ENCODE peak calls at places on chromosomes 3 and 15, in ten cellular contexts. One of them, this sample, is unnamed.

GRCh38 chr15:77004189-77004588 is 9.3 kb downstream of the PSTPIP1 start:
- DNase-seq in NCI-H1092 treated with DMSO at 0.1 percent for 48 hours: no peak
- DNase-seq in DMS153: no peak
- DNase-seq in KBM-7: peak
- DNase-seq in posterior cingulate gyrus: no peak
- DNase-seq in sciatic nerve: peak
- DNase-seq in cardiac fibroblast: no peak
- DNase-seq in lower lobe of right lung: peak
- DNase-seq in ascending aorta: peak
- DNase-seq in nephron progenitor cell: no peak
- DNase-seq in this sample: no peak

GRCh38 chr15:64975390-64975789 is 14.3 kb downstream of the SPG21 start:
- DNase-seq in NCI-H1092 treated with DMSO at 0.1 percent for 48 hours: no peak
- DNase-seq in DMS153: no peak
- DNase-seq in KBM-7: no peak
- DNase-seq in posterior cingulate gyrus: no peak
- DNase-seq in sciatic nerve: no peak
- DNase-seq in cardiac fibroblast: no peak
- DNase-seq in lower lobe of right lung: no peak
- DNase-seq in ascending aorta: no peak
- DNase-seq in nephron progenitor cell: no peak
- DNase-seq in this sample: no peak

GRCh38 chr15:67118808-67119207 is 53.4 kb downstream of the SMAD3 start:
- DNase-seq in NCI-H1092 treated with DMSO at 0.1 percent for 48 hours: no peak
- DNase-seq in DMS153: no peak
- DNase-seq in KBM-7: no peak
- DNase-seq in posterior cingulate gyrus: no peak
- DNase-seq in sciatic nerve: no peak
- DNase-seq in cardiac fibroblast: no peak
- DNase-seq in lower lobe of right lung: no peak
- DNase-seq in ascending aorta: no peak
- DNase-seq in nephron progenitor cell: no peak
- DNase-seq in this sample: no peak

GRCh38 chr3:167876603-167877325 is 141.2 kb downstream of the SERPINI1 start:
- DNase-seq in NCI-H1092 treated with DMSO at 0.1 percent for 48 hours: no peak
- DNase-seq in DMS153: no peak
- DNase-seq in KBM-7: peak
- DNase-seq in posterior cingulate gyrus: no peak
- DNase-seq in sciatic nerve: no peak
- DNase-seq in cardiac fibroblast: peak
- DNase-seq in lower lobe of right lung: no peak
- DNase-seq in ascending aorta: no peak
- DNase-seq in nephron progenitor cell: no peak
- DNase-seq in this sample: no peak

GRCh38 chr3:172903642-172904041 is 153.1 kb downstream of the ECT2 start:
- DNase-seq in NCI-H1092 treated with DMSO at 0.1 percent for 48 hours: no peak
- DNase-seq in DMS153: no peak
- DNase-seq in KBM-7: no peak
- DNase-seq in posterior cingulate gyrus: no peak
- DNase-seq in sciatic nerve: no peak
- DNase-seq in cardiac fibroblast: no peak
- DNase-seq in lower lobe of right lung: no peak
- DNase-seq in ascending aorta: no peak
- DNase-seq in nephron progenitor cell: no peak
- DNase-seq in this sample: no peak

GRCh38 chr3:110593749-110594148 is 477.9 kb upstream of the NECTIN3 start:
- DNase-seq in NCI-H1092 treated with DMSO at 0.1 percent for 48 hours: no peak
- DNase-seq in DMS153: no peak
- DNase-seq in KBM-7: no peak
- DNase-seq in posterior cingulate gyrus: no peak
- DNase-seq in sciatic nerve: no peak
- DNase-seq in cardiac fibroblast: no peak
- DNase-seq in lower lobe of right lung: no peak
- DNase-seq in ascending aorta: no peak
- DNase-seq in nephron progenitor cell: no peak
- DNase-seq in this sample: no peak

GRCh38 chr3:63966007-63966406 is 53.8 kb upstream of the SCAANT1 start:
- DNase-seq in NCI-H1092 treated with DMSO at 0.1 percent for 48 hours: no peak
- DNase-seq in DMS153: no peak
- DNase-seq in KBM-7: no peak
- DNase-seq in posterior cingulate gyrus: no peak
- DNase-seq in sciatic nerve: no peak
- DNase-seq in cardiac fibroblast: no peak
- DNase-seq in lower lobe of right lung: no peak
- DNase-seq in ascending aorta: no peak
- DNase-seq in nephron progenitor cell: no peak
- DNase-seq in this sample: no peak

GRCh38 chr3:143234521-143234920 is 115.0 kb downstream of the CHST2 start:
- DNase-seq in NCI-H1092 treated with DMSO at 0.1 percent for 48 hours: no peak
- DNase-seq in DMS153: no peak
- DNase-seq in KBM-7: no peak
- DNase-seq in posterior cingulate gyrus: no peak
- DNase-seq in sciatic nerve: no peak
- DNase-seq in cardiac fibroblast: peak
- DNase-seq in lower lobe of right lung: no peak
- DNase-seq in ascending aorta: no peak
- DNase-seq in nephron progenitor cell: no peak
- DNase-seq in this sample: no peak

GRCh38 chr3:125990253-125990970 is 21.4 kb downstream of the ROPN1B start:
- DNase-seq in NCI-H1092 treated with DMSO at 0.1 percent for 48 hours: no peak
- DNase-seq in DMS153: peak
- DNase-seq in KBM-7: no peak
- DNase-seq in posterior cingulate gyrus: peak
- DNase-seq in sciatic nerve: peak
- DNase-seq in cardiac fibroblast: peak
- DNase-seq in lower lobe of right lung: peak
- DNase-seq in ascending aorta: peak
- DNase-seq in nephron progenitor cell: peak
- DNase-seq in this sample: peak

GRCh38 chr3:33277193-33277882 is at the start of gene FBXL2:
- DNase-seq in NCI-H1092 treated with DMSO at 0.1 percent for 48 hours: peak
- DNase-seq in DMS153: peak
- DNase-seq in KBM-7: peak
- DNase-seq in posterior cingulate gyrus: peak
- DNase-seq in sciatic nerve: peak
- DNase-seq in cardiac fibroblast: peak
- DNase-seq in lower lobe of right lung: peak
- DNase-seq in ascending aorta: no peak
- DNase-seq in nephron progenitor cell: peak
- DNase-seq in this sample: peak

GRCh38 chr3:192130534-192131132 is 596.7 kb downstream of the FGF12 start:
- DNase-seq in NCI-H1092 treated with DMSO at 0.1 percent for 48 hours: peak
- DNase-seq in DMS153: no peak
- DNase-seq in KBM-7: peak
- DNase-seq in posterior cingulate gyrus: peak
- DNase-seq in sciatic nerve: peak
- DNase-seq in cardiac fibroblast: peak
- DNase-seq in lower lobe of right lung: no peak
- DNase-seq in ascending aorta: no peak
- DNase-seq in nephron progenitor cell: peak
- DNase-seq in this sample: peak

GRCh38 chr15:76753771-76754170 is 151.4 kb downstream of the SCAPER start:
- DNase-seq in NCI-H1092 treated with DMSO at 0.1 percent for 48 hours: no peak
- DNase-seq in DMS153: no peak
- DNase-seq in KBM-7: no peak
- DNase-seq in posterior cingulate gyrus: no peak
- DNase-seq in sciatic nerve: no peak
- DNase-seq in cardiac fibroblast: no peak
- DNase-seq in lower lobe of right lung: no peak
- DNase-seq in ascending aorta: no peak
- DNase-seq in nephron progenitor cell: no peak
- DNase-seq in this sample: no peak

GRCh38 chr3:101591071-101591470 is 17.1 kb downstream of the PCNP start:
- DNase-seq in NCI-H1092 treated with DMSO at 0.1 percent for 48 hours: no peak
- DNase-seq in DMS153: no peak
- DNase-seq in KBM-7: no peak
- DNase-seq in posterior cingulate gyrus: no peak
- DNase-seq in sciatic nerve: no peak
- DNase-seq in cardiac fibroblast: no peak
- DNase-seq in lower lobe of right lung: no peak
- DNase-seq in ascending aorta: no peak
- DNase-seq in nephron progenitor cell: no peak
- DNase-seq in this sample: no peak

GRCh38 chr3:197561926-197562325 is 6.2 kb upstream of the BDH1 start:
- DNase-seq in NCI-H1092 treated with DMSO at 0.1 percent for 48 hours: no peak
- DNase-seq in DMS153: no peak
- DNase-seq in KBM-7: peak
- DNase-seq in posterior cingulate gyrus: no peak
- DNase-seq in sciatic nerve: no peak
- DNase-seq in cardiac fibroblast: no peak
- DNase-seq in lower lobe of right lung: no peak
- DNase-seq in ascending aorta: no peak
- DNase-seq in nephron progenitor cell: no peak
- DNase-seq in this sample: no peak

This sample was measured in small intestine.